ENCODE peak calls at places on chromosomes 3 and 15, in six cellular contexts. One of them, this sample, is unnamed. For H3K27me3, the result is how much of the 10 kb centered on the place peaks cover.

GRCh38 chr15:65906396-65906795 is 37.1 kb downstream of the RAB11A start:
- DNase-seq in RWPE2: no peak
- DNase-seq in tibial nerve: no peak
- DNase-seq in suprapubic skin: no peak
- DNase-seq in neuronal stem cell: no peak
- DNase-seq in HL-60: no peak
- DNase-seq in this sample: no peak

GRCh38 chr15:68650901-68651709 is 72.3 kb downstream of the CORO2B start:
- DNase-seq in RWPE2: peak
- DNase-seq in tibial nerve: peak
- DNase-seq in suprapubic skin: peak
- DNase-seq in neuronal stem cell: peak
- DNase-seq in HL-60: peak
- DNase-seq in this sample: no peak

GRCh38 chr3:10599444-10599843 is 94.1 kb upstream of the ATP2B2 start:
- DNase-seq in RWPE2: no peak
- DNase-seq in tibial nerve: no peak
- DNase-seq in suprapubic skin: no peak
- DNase-seq in neuronal stem cell: no peak
- DNase-seq in HL-60: no peak
- DNase-seq in this sample: no peak

GRCh38 chr3:47057212-47057671 is 77.8 kb downstream of the NBEAL2 start:
- DNase-seq in RWPE2: no peak
- DNase-seq in tibial nerve: no peak
- DNase-seq in suprapubic skin: no peak
- DNase-seq in neuronal stem cell: no peak
- DNase-seq in HL-60: no peak
- DNase-seq in this sample: no peak

GRCh38 chr15:42344763-42345162 is 14.5 kb upstream of the CAPN3 start:
- DNase-seq in RWPE2: no peak
- DNase-seq in tibial nerve: no peak
- DNase-seq in suprapubic skin: no peak
- DNase-seq in neuronal stem cell: no peak
- DNase-seq in HL-60: peak
- DNase-seq in this sample: no peak

GRCh38 chr15:47812436-47813109 is 95.3 kb downstream of the SEMA6D start:
- DNase-seq in RWPE2: peak
- DNase-seq in tibial nerve: no peak
- DNase-seq in suprapubic skin: no peak
- DNase-seq in neuronal stem cell: no peak
- DNase-seq in HL-60: no peak
- DNase-seq in this sample: no peak

GRCh38 chr3:127706312-127706711 is 33.6 kb downstream of the ABTB1 start:
- DNase-seq in RWPE2: no peak
- DNase-seq in tibial nerve: no peak
- DNase-seq in suprapubic skin: peak
- DNase-seq in neuronal stem cell: no peak
- DNase-seq in HL-60: no peak
- DNase-seq in this sample: no peak

GRCh38 chr3:128320551-128321340 is 145.9 kb downstream of the DNAJB8 start:
- DNase-seq in RWPE2: no peak
- DNase-seq in tibial nerve: no peak
- DNase-seq in suprapubic skin: peak
- DNase-seq in neuronal stem cell: no peak
- DNase-seq in HL-60: no peak
- DNase-seq in this sample: no peak

GRCh38 chr15:63323798-63324651 is 46.6 kb downstream of the APH1B start:
- DNase-seq in RWPE2: no peak
- DNase-seq in tibial nerve: no peak
- DNase-seq in suprapubic skin: no peak
- DNase-seq in neuronal stem cell: no peak
- DNase-seq in HL-60: no peak
- DNase-seq in this sample: no peak

DNA sequence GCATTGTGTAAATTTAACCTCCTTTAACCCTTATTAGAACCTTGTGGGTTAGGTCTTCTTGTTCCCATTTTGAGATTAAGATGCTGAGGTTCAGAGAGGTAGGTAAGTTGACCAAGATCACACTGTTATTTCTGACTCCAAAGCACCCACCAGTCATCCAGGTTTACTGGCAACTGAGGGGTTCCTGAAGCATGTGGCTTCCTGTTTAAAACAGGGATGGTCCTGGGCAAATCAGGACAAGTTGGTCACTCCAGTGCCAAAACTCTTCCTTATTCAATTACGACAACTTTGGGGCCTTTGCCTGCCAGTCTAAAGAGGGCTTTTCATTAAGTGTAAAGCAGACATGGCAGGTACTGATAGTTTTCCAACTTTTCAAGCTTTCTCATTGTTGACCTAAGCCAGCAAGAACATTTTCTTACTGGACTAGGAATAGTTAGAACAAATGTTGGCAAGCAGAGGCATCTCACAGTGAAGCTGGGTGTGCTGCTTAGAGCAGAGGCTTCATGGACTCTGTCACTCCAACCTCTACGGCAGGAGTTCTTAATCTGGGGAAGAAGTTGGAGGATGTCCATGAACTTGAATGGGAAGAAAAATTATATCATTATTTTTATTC is 149.4 kb upstream of the ADAMTS9 start:
- DNase-seq in RWPE2: no peak
- DNase-seq in tibial nerve: no peak
- DNase-seq in suprapubic skin: no peak
- DNase-seq in neuronal stem cell: no peak
- DNase-seq in HL-60: no peak
- DNase-seq in this sample: peak
- H3K27ac ChIP-seq in RWPE2: no peak
- H3K27ac ChIP-seq in tibial nerve: no peak
- H3K27ac ChIP-seq in suprapubic skin: no peak
- H3K27ac ChIP-seq in neuronal stem cell: no peak
- H3K27ac ChIP-seq in HL-60: no peak
- H3K27ac ChIP-seq in this sample: peak

DNA sequence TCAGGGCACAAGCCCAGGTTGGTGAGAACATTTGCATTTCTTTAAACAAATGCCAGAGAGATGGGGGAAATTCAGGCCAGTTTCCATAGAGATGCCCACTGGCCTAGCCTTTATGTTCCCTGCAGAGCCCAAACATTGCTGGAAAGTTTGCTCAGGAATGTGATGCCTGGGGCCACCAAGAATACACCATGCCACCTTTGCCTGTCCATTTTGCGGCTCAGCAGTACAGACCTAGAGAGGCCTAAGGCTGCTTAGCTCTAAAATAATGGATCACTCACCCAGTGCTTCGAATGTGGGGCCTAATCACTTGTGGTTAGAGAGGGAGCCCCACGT is 210.0 kb downstream of the RPLP1 start:
- DNase-seq in RWPE2: no peak
- DNase-seq in tibial nerve: no peak
- DNase-seq in suprapubic skin: no peak
- DNase-seq in neuronal stem cell: no peak
- DNase-seq in HL-60: no peak
- DNase-seq in this sample: no peak
- H3K27me3 ChIP-seq in RWPE2: under half
- H3K27me3 ChIP-seq in tibial nerve: under half
- H3K27me3 ChIP-seq in suprapubic skin: under half
- H3K27me3 ChIP-seq in neuronal stem cell: under half
- H3K27me3 ChIP-seq in HL-60: under half
- H3K27me3 ChIP-seq in this sample: under half

GRCh38 chr3:42605550-42606173 is 5.2 kb downstream of the NKTR start:
- DNase-seq in RWPE2: no peak
- DNase-seq in tibial nerve: no peak
- DNase-seq in suprapubic skin: no peak
- DNase-seq in neuronal stem cell: no peak
- DNase-seq in HL-60: no peak
- DNase-seq in this sample: no peak
- H3K27ac ChIP-seq in RWPE2: no peak
- H3K27ac ChIP-seq in tibial nerve: no peak
- H3K27ac ChIP-seq in suprapubic skin: no peak
- H3K27ac ChIP-seq in neuronal stem cell: no peak
- H3K27ac ChIP-seq in HL-60: no peak
- H3K27ac ChIP-seq in this sample: no peak

GRCh38 chr15:74308643-74308945 is 58.9 kb downstream of the CYP11A1 start:
- DNase-seq in RWPE2: no peak
- DNase-seq in tibial nerve: no peak
- DNase-seq in suprapubic skin: no peak
- DNase-seq in neuronal stem cell: no peak
- DNase-seq in HL-60: no peak
- DNase-seq in this sample: no peak
- H3K27me3 ChIP-seq in RWPE2: under half
- H3K27me3 ChIP-seq in tibial nerve: half or more
- H3K27me3 ChIP-seq in suprapubic skin: half or more
- H3K27me3 ChIP-seq in neuronal stem cell: under half
- H3K27me3 ChIP-seq in HL-60: under half
- H3K27me3 ChIP-seq in this sample: under half

DNA sequence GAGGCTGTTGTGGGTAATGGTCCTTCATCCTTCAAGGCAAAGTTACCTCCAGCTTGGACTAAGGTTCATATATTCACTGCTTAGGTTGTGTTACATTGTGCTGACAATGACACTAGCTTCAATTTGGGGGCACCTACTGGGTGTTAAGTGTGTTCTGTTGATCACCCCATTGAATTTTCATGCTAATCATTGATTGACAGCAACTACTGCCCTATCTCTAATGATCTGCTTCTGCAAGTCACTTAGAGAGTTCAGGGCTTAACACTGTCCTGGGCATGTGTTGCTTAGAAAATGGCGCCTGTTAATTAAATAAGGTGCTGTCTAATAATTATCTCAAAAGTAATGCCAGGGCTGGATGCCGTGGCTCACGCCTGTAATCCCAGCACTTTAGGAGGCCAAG is 3.4 kb downstream of the FLNB start:
- DNase-seq in RWPE2: no peak
- DNase-seq in tibial nerve: no peak
- DNase-seq in suprapubic skin: no peak
- DNase-seq in neuronal stem cell: no peak
- DNase-seq in HL-60: no peak
- DNase-seq in this sample: no peak
- H3K27ac ChIP-seq in RWPE2: peak
- H3K27ac ChIP-seq in tibial nerve: no peak
- H3K27ac ChIP-seq in suprapubic skin: peak
- H3K27ac ChIP-seq in neuronal stem cell: no peak
- H3K27ac ChIP-seq in HL-60: no peak
- H3K27ac ChIP-seq in this sample: peak

DNA sequence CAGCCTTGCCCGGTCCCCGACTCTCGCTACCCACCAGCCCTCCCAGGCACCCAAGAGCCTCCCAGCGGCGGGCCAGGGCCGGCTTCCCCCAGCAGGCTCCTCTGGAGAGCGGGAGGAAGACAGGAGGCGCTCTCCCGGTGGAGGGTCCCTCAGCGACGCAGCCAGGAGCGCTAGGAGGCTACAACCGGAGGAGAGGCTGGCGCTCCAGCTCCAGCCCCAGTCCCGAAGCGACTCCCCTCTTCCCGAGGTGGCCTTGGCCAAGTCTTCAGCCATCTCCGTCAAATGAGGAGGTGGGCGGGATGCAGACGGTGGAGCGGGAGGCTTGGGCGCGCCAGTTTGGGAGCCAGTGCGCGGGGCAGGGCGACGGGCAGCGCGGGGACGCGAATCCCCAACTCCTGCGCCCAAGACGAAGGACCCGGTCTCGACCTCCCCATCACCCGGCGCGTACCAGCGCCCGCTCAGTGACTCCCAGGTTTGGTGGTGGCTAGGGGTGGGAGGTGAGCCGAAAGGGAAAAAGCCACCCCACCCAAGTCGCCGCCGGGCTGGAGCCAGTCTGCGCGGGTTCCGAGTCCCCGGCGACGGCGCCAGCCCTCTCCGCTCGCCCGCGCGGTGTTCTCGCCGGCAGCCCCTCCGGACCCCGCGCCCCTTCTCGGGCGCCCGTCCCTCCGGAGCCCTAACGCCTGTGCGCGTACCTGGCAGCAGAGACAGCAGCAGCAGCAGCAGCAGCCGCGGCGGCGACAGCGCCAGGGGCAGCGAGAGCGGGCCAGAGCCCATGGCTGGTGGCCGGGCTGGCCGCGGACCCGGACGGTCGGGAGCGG is 566 bp downstream of the CHRNA3 start:
- DNase-seq in RWPE2: peak
- DNase-seq in tibial nerve: no peak
- DNase-seq in suprapubic skin: no peak
- DNase-seq in neuronal stem cell: peak
- DNase-seq in HL-60: no peak
- DNase-seq in this sample: peak
- H3K27me3 ChIP-seq in RWPE2: under half
- H3K27me3 ChIP-seq in tibial nerve: half or more
- H3K27me3 ChIP-seq in suprapubic skin: half or more
- H3K27me3 ChIP-seq in neuronal stem cell: under half
- H3K27me3 ChIP-seq in HL-60: under half
- H3K27me3 ChIP-seq in this sample: under half

DNA sequence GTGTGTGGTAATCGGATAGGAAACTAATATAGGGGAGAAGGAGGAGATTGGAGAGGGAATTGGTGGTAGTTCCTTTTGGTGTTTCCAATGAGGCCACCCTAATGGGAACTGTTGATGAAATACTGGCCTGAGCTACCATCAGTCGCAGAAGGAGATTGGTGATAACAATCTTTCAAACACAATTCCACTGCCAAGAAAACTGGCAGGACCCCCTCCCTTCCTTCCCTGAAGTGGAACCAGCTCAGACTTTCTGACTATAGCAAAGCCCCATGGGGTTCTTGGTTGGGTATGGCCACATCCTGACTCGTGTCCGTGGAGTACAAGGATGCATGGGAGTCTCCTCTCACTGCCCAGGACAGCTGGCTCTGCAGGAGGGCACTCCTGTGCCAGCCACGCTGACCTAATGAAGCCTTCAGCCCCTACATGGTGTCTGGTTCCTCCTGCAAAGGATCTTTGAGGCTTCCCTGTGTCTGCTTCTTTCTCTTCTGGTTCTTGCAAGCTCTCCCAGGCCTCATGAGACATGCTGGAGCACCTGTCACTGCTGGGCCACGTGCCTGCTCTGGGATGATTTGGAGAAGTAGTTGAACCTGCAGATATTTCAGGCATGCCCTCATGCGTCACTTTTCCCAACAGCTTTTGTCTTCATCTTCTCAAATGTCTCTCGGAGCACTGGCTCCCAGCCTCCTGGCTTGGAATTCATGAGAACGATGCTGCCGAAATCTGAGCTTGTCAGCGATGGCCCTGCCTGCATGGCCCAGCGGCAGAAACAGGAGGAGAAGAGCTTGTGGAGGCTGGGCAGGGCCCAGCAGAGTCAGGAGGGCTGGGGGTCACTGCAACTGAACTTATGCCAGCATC is 90.0 kb upstream of the ADPGK start:
- DNase-seq in RWPE2: no peak
- DNase-seq in tibial nerve: no peak
- DNase-seq in suprapubic skin: no peak
- DNase-seq in neuronal stem cell: no peak
- DNase-seq in HL-60: no peak
- DNase-seq in this sample: no peak
- H3K27ac ChIP-seq in RWPE2: no peak
- H3K27ac ChIP-seq in tibial nerve: no peak
- H3K27ac ChIP-seq in suprapubic skin: no peak
- H3K27ac ChIP-seq in neuronal stem cell: no peak
- H3K27ac ChIP-seq in HL-60: no peak
- H3K27ac ChIP-seq in this sample: no peak